ENCODE peak calls at places on chromosomes 2 and 18, in four cellular contexts. One of them, this sample, is unnamed.

GRCh38 chr18:79353238-79353637 is 42.5 kb upstream of the NFATC1 start:
- DNase-seq in bronchial epithelial cell: no peak
- DNase-seq in Calu3: no peak
- DNase-seq in OCI-LY7: no peak
- DNase-seq in this sample: no peak

GRCh38 chr2:109471656-109472055 is 142.1 kb downstream of the SEPTIN10 start:
- DNase-seq in bronchial epithelial cell: no peak
- DNase-seq in Calu3: no peak
- DNase-seq in OCI-LY7: no peak
- DNase-seq in this sample: no peak

GRCh38 chr2:68765739-68766377 is 31.2 kb downstream of the ARHGAP25 start:
- DNase-seq in bronchial epithelial cell: peak; percentile 64
- DNase-seq in Calu3: no peak
- DNase-seq in OCI-LY7: peak; percentile 58
- DNase-seq in this sample: no peak

GRCh38 chr2:179571721-179572120 is 289.7 kb downstream of the ZNF385B start:
- DNase-seq in bronchial epithelial cell: no peak
- DNase-seq in Calu3: no peak
- DNase-seq in OCI-LY7: no peak
- DNase-seq in this sample: no peak

GRCh38 chr2:23900927-23901322 is 26.0 kb downstream of the ATAD2B start:
- DNase-seq in bronchial epithelial cell: peak; percentile 93
- DNase-seq in Calu3: peak; percentile 37
- DNase-seq in OCI-LY7: no peak
- DNase-seq in this sample: no peak

GRCh38 chr2:186748354-186748753 is 54.5 kb downstream of the FAM171B start:
- DNase-seq in bronchial epithelial cell: no peak
- DNase-seq in Calu3: no peak
- DNase-seq in OCI-LY7: no peak
- DNase-seq in this sample: no peak

GRCh38 chr2:96522304-96523203 is 14.0 kb upstream of the ARID5A start:
- DNase-seq in bronchial epithelial cell: no peak
- DNase-seq in Calu3: no peak
- DNase-seq in OCI-LY7: no peak
- DNase-seq in this sample: no peak

GRCh38 chr2:222604749-222605515 is 51.0 kb downstream of the FARSB start:
- DNase-seq in bronchial epithelial cell: no peak
- DNase-seq in Calu3: no peak
- DNase-seq in OCI-LY7: no peak
- DNase-seq in this sample: no peak

GRCh38 chr2:19643117-19643518 is 258.7 kb downstream of the TTC32 start:
- DNase-seq in bronchial epithelial cell: no peak
- DNase-seq in Calu3: no peak
- DNase-seq in OCI-LY7: no peak
- DNase-seq in this sample: no peak

GRCh38 chr2:127654084-127654837 is 8.3 kb downstream of the GPR17 start:
- DNase-seq in bronchial epithelial cell: no peak
- DNase-seq in Calu3: no peak
- DNase-seq in OCI-LY7: no peak
- DNase-seq in this sample: no peak

GRCh38 chr18:46393230-46393629 is 263.8 kb downstream of the LOXHD1 start:
- DNase-seq in bronchial epithelial cell: no peak
- DNase-seq in Calu3: no peak
- DNase-seq in OCI-LY7: peak; percentile 2
- DNase-seq in this sample: peak; percentile 37

GRCh38 chr2:11729362-11730212 is 16.8 kb upstream of the LPIN1 start:
- DNase-seq in bronchial epithelial cell: no peak
- DNase-seq in Calu3: no peak
- DNase-seq in OCI-LY7: no peak
- DNase-seq in this sample: no peak

GRCh38 chr2:204260162-204260877 is 285.0 kb upstream of the PARD3B start:
- DNase-seq in bronchial epithelial cell: peak; percentile 61
- DNase-seq in Calu3: peak; percentile 66
- DNase-seq in OCI-LY7: peak; percentile 56
- DNase-seq in this sample: peak; percentile 29

GRCh38 chr18:22345733-22346132 is 72.0 kb downstream of the CTAGE1 start:
- DNase-seq in bronchial epithelial cell: no peak
- DNase-seq in Calu3: no peak
- DNase-seq in OCI-LY7: no peak
- DNase-seq in this sample: no peak

GRCh38 chr2:72157871-72158771 is 10.5 kb upstream of the CYP26B1 start:
- DNase-seq in bronchial epithelial cell: no peak
- DNase-seq in Calu3: no peak
- DNase-seq in OCI-LY7: peak; percentile 13
- DNase-seq in this sample: no peak

GRCh38 chr2:3472296-3472695 is 47.0 kb downstream of the ADI1 start:
- DNase-seq in bronchial epithelial cell: no peak
- DNase-seq in Calu3: no peak
- DNase-seq in OCI-LY7: no peak
- DNase-seq in this sample: no peak

GRCh38 chr2:240525802-240526201 is 32.0 kb downstream of the ANKMY1 start:
- DNase-seq in bronchial epithelial cell: no peak
- DNase-seq in Calu3: no peak
- DNase-seq in OCI-LY7: no peak
- DNase-seq in this sample: no peak

GRCh38 chr2:9678554-9678953 is 47.8 kb upstream of the YWHAQ start:
- DNase-seq in bronchial epithelial cell: no peak
- DNase-seq in Calu3: no peak
- DNase-seq in OCI-LY7: no peak
- DNase-seq in this sample: no peak

GRCh38 chr18:59044855-59045254 is 94.8 kb upstream of the SEC11C start:
- DNase-seq in bronchial epithelial cell: no peak
- DNase-seq in Calu3: no peak
- DNase-seq in OCI-LY7: no peak
- DNase-seq in this sample: no peak

GRCh38 chr18:80130555-80130954 is 21.5 kb downstream of the ADNP2 start:
- DNase-seq in bronchial epithelial cell: no peak
- DNase-seq in Calu3: no peak
- DNase-seq in OCI-LY7: no peak
- DNase-seq in this sample: no peak

GRCh38 chr18:56314396-56314795 is 324.0 kb downstream of the TXNL1 start:
- DNase-seq in bronchial epithelial cell: no peak
- DNase-seq in Calu3: no peak
- DNase-seq in OCI-LY7: no peak
- DNase-seq in this sample: no peak

GRCh38 chr2:233115121-233115520 is 55.0 kb downstream of the INPP5D start:
- DNase-seq in bronchial epithelial cell: no peak
- DNase-seq in Calu3: no peak
- DNase-seq in OCI-LY7: no peak
- DNase-seq in this sample: no peak

GRCh38 chr2:3435440-3435839 is 55.9 kb downstream of the TRAPPC12 start:
- DNase-seq in bronchial epithelial cell: no peak
- DNase-seq in Calu3: no peak
- DNase-seq in OCI-LY7: no peak
- DNase-seq in this sample: no peak

GRCh38 chr18:72376256-72376655 is 167.9 kb downstream of the CBLN2 start:
- DNase-seq in bronchial epithelial cell: no peak
- DNase-seq in Calu3: no peak
- DNase-seq in OCI-LY7: no peak
- DNase-seq in this sample: no peak

GRCh38 chr2:134676960-134677359 is 41.8 kb downstream of the TMEM163 start:
- DNase-seq in bronchial epithelial cell: no peak
- DNase-seq in Calu3: no peak
- DNase-seq in OCI-LY7: no peak
- DNase-seq in this sample: no peak

GRCh38 chr2:279956-280654 is 7.8 kb downstream of the ALKAL2 start:
- DNase-seq in bronchial epithelial cell: no peak
- DNase-seq in Calu3: no peak
- DNase-seq in OCI-LY7: no peak
- DNase-seq in this sample: no peak

GRCh38 chr2:164917296-164917903 is 37.9 kb downstream of the SLC38A11 start:
- DNase-seq in bronchial epithelial cell: peak; percentile 61
- DNase-seq in Calu3: peak; percentile 62
- DNase-seq in OCI-LY7: peak; percentile 16
- DNase-seq in this sample: no peak

GRCh38 chr18:24027156-24027555 is 12.6 kb downstream of the TTC39C start:
- DNase-seq in bronchial epithelial cell: peak; percentile 95
- DNase-seq in Calu3: no peak
- DNase-seq in OCI-LY7: no peak
- DNase-seq in this sample: no peak

DNA sequence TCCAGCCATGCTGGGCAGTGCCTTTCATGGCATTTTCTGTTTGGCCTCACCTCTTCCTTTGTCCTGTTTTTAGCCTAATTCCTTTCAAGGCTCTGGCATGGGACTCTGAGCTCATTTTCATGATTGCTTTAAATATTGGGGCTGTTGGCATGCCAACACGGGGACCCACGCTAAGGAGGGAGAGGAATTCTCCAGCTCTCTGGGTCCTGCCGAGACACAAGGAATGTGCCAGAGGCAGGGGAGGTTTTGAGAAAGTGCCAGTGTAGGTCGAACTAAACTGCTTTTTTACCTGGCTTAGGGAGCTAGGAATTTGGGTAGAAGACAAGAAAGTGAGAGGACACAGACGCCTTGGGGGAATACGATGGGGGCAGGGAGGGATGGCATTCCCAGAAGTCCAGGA is 42.3 kb downstream of the RPL37A start:
- DNase-seq in bronchial epithelial cell: no peak
- DNase-seq in Calu3: no peak
- DNase-seq in OCI-LY7: no peak
- DNase-seq in this sample: no peak
- TF ChIP-seq CTCF in bronchial epithelial cell: no peak
- TF ChIP-seq CTCF in Calu3: no peak
- TF ChIP-seq CTCF in OCI-LY7: no peak
- TF ChIP-seq CTCF in this sample: no peak

GRCh38 chr2:162233197-162233596 is 10.0 kb downstream of the FAP start:
- DNase-seq in bronchial epithelial cell: peak; percentile 78
- DNase-seq in Calu3: no peak
- DNase-seq in OCI-LY7: no peak
- DNase-seq in this sample: no peak
- TF ChIP-seq CTCF in bronchial epithelial cell: no peak
- TF ChIP-seq CTCF in Calu3: no peak
- TF ChIP-seq CTCF in OCI-LY7: no peak
- TF ChIP-seq CTCF in this sample: no peak

GRCh38 chr2:129575880-129576279 is 403.6 kb upstream of the RAB6C start:
- DNase-seq in bronchial epithelial cell: no peak
- DNase-seq in Calu3: no peak
- DNase-seq in OCI-LY7: no peak
- DNase-seq in this sample: no peak
- TF ChIP-seq CTCF in bronchial epithelial cell: no peak
- TF ChIP-seq CTCF in Calu3: no peak
- TF ChIP-seq CTCF in OCI-LY7: no peak
- TF ChIP-seq CTCF in this sample: no peak

DNA sequence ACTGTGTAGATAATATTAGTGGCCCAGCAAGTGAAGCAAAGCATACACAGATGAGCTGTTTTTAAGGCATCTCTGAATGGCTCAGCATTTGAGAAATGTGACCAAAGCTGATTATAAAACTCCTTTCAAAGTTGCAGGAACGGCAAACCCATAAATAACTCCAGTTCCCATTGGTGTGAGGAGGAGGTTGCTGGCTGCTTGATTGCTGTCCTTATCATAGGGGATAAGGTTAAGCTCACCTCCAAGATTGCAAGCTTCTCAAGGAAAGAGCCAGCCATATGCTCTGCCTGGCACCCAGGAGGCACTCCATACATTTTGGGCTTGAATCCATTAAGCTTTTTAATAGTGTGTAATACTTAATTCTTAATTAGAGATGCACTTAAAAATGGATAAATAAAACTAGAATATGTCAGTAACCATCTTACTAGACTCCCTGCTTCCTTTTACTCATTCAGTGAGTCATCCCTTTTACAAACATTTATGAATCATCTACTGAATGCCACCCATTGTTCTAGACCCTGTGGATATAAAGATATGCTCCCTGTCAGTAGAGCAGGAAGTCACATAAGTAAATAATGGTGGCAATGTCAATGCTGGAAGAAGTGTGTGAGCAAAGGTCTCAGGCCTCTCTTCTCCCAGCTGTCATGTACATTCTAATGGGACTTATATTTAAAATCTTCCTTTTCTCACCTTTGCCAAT is 99.3 kb downstream of the SPATS2L start:
- DNase-seq in bronchial epithelial cell: peak; percentile 95
- DNase-seq in Calu3: peak; percentile 58
- DNase-seq in OCI-LY7: no peak
- DNase-seq in this sample: no peak
- TF ChIP-seq CTCF in bronchial epithelial cell: no peak
- TF ChIP-seq CTCF in Calu3: no peak
- TF ChIP-seq CTCF in OCI-LY7: no peak
- TF ChIP-seq CTCF in this sample: no peak

DNA sequence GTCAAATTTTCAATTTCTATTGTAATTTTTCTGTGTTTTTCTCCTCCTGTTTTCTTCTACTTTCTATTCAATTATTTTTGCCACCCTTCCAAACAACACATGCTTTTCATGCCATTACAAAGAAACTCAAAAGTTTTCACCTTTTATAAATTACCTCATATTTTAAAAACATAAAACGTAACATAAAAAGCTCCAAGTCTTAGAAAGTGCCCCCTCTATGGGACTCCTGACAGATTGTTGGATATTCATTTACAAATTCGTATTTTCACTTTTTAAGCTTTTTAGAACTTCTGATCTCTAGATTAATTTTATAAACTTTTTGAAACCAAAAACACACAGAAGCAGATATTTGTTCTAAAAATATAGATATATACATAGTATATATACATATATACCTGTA is 1.6 kb downstream of the COL5A2 start:
- DNase-seq in bronchial epithelial cell: no peak
- DNase-seq in Calu3: no peak
- DNase-seq in OCI-LY7: no peak
- DNase-seq in this sample: no peak
- TF ChIP-seq CTCF in bronchial epithelial cell: no peak
- TF ChIP-seq CTCF in Calu3: no peak
- TF ChIP-seq CTCF in OCI-LY7: peak; percentile 8
- TF ChIP-seq CTCF in this sample: no peak

This sample was measured in GM10248.